ENCODE peak calls at places on chromosomes 16 and 17, in five cellular contexts. One of them, this sample, is unnamed.

GRCh38 chr17:38584350-38584925 is 21.3 kb downstream of the SRCIN1 start:
- DNase-seq in mesendoderm: peak
- DNase-seq in cardiac septum: no peak
- DNase-seq in PC-3: peak
- DNase-seq in mucosa of gallbladder: peak
- DNase-seq in this sample: peak

GRCh38 chr16:25747160-25747758 is 55.5 kb downstream of the HS3ST4 start:
- DNase-seq in mesendoderm: peak
- DNase-seq in cardiac septum: no peak
- DNase-seq in PC-3: peak
- DNase-seq in mucosa of gallbladder: no peak
- DNase-seq in this sample: no peak

GRCh38 chr16:77951788-77952187 is 70.6 kb upstream of the CLEC3A start:
- DNase-seq in mesendoderm: peak
- DNase-seq in cardiac septum: no peak
- DNase-seq in PC-3: peak
- DNase-seq in mucosa of gallbladder: no peak
- DNase-seq in this sample: peak

GRCh38 chr17:17900615-17901520 is 64.1 kb upstream of the SREBF1 start:
- DNase-seq in mesendoderm: peak
- DNase-seq in cardiac septum: peak
- DNase-seq in PC-3: peak
- DNase-seq in mucosa of gallbladder: peak
- DNase-seq in this sample: peak

GRCh38 chr16:74309789-74310781 is 13.5 kb downstream of the PSMD7 start:
- DNase-seq in mesendoderm: peak
- DNase-seq in cardiac septum: no peak
- DNase-seq in PC-3: peak
- DNase-seq in mucosa of gallbladder: no peak
- DNase-seq in this sample: peak

GRCh38 chr17:42562845-42563509 is 1.0 kb downstream of the COASY start:
- DNase-seq in mesendoderm: no peak
- DNase-seq in cardiac septum: no peak
- DNase-seq in PC-3: no peak
- DNase-seq in mucosa of gallbladder: no peak
- DNase-seq in this sample: no peak

GRCh38 chr17:1043601-1044251 is 46.8 kb downstream of the TIMM22 start:
- DNase-seq in mesendoderm: peak
- DNase-seq in cardiac septum: peak
- DNase-seq in PC-3: no peak
- DNase-seq in mucosa of gallbladder: no peak
- DNase-seq in this sample: no peak

GRCh38 chr16:17359778-17360177 is 111.0 kb downstream of the XYLT1 start:
- DNase-seq in mesendoderm: no peak
- DNase-seq in cardiac septum: no peak
- DNase-seq in PC-3: no peak
- DNase-seq in mucosa of gallbladder: no peak
- DNase-seq in this sample: peak

GRCh38 chr16:30488764-30489595 is 16.4 kb downstream of the ITGAL start:
- DNase-seq in mesendoderm: peak
- DNase-seq in cardiac septum: no peak
- DNase-seq in PC-3: no peak
- DNase-seq in mucosa of gallbladder: no peak
- DNase-seq in this sample: peak

GRCh38 chr17:62668091-62668804 is 40.8 kb downstream of the MRC2 start:
- DNase-seq in mesendoderm: no peak
- DNase-seq in cardiac septum: peak
- DNase-seq in PC-3: peak
- DNase-seq in mucosa of gallbladder: no peak
- DNase-seq in this sample: peak

GRCh38 chr17:59753522-59754467 is 46.3 kb downstream of the VMP1 start:
- DNase-seq in mesendoderm: peak
- DNase-seq in cardiac septum: no peak
- DNase-seq in PC-3: peak
- DNase-seq in mucosa of gallbladder: peak
- DNase-seq in this sample: peak

This sample was measured in mammary epithelial cell.